ENCODE peak calls at places on chromosomes 16 and 17, in five cellular contexts. One of them, this sample, is unnamed.
A peak's percentile ranks its signal among the peaks of the same experiment; 100 is the strongest.

GRCh38 chr17:64413505-64413904 is 22.8 kb upstream of the PECAM1 start:
- DNase-seq in stimulated activated CD4-positive, alpha-beta T cell treated with anti-CD3 and anti-CD28 coated beads, Interleukin-1b, Interleukin-23, amount 100 ng/mL, for 48 hours: no peak
- DNase-seq in cardiac muscle cell: no peak
- DNase-seq in neural crest cell: no peak
- DNase-seq in mucosa of gallbladder: no peak
- DNase-seq in this sample: no peak

GRCh38 chr17:62809656-62810055 is 1.5 kb upstream of the MARCHF10 start:
- DNase-seq in stimulated activated CD4-positive, alpha-beta T cell treated with anti-CD3 and anti-CD28 coated beads, Interleukin-1b, Interleukin-23, amount 100 ng/mL, for 48 hours: no peak
- DNase-seq in cardiac muscle cell: peak; percentile 23
- DNase-seq in neural crest cell: no peak
- DNase-seq in mucosa of gallbladder: no peak
- DNase-seq in this sample: no peak

GRCh38 chr17:3750926-3751325 is 27.2 kb downstream of the HASPIN start:
- DNase-seq in stimulated activated CD4-positive, alpha-beta T cell treated with anti-CD3 and anti-CD28 coated beads, Interleukin-1b, Interleukin-23, amount 100 ng/mL, for 48 hours: no peak
- DNase-seq in cardiac muscle cell: no peak
- DNase-seq in neural crest cell: no peak
- DNase-seq in mucosa of gallbladder: no peak
- DNase-seq in this sample: no peak

GRCh38 chr16:28604186-28604565 is 5.7 kb downstream of the SULT1A1 start:
- DNase-seq in stimulated activated CD4-positive, alpha-beta T cell treated with anti-CD3 and anti-CD28 coated beads, Interleukin-1b, Interleukin-23, amount 100 ng/mL, for 48 hours: no peak
- DNase-seq in cardiac muscle cell: no peak
- DNase-seq in neural crest cell: no peak
- DNase-seq in mucosa of gallbladder: no peak
- DNase-seq in this sample: no peak

GRCh38 chr17:12510535-12510934 is 155.2 kb upstream of the MYOCD start:
- DNase-seq in stimulated activated CD4-positive, alpha-beta T cell treated with anti-CD3 and anti-CD28 coated beads, Interleukin-1b, Interleukin-23, amount 100 ng/mL, for 48 hours: no peak
- DNase-seq in cardiac muscle cell: no peak
- DNase-seq in neural crest cell: no peak
- DNase-seq in mucosa of gallbladder: no peak
- DNase-seq in this sample: no peak

GRCh38 chr17:62109378-62109902 is 44.4 kb upstream of the MED13 start:
- DNase-seq in stimulated activated CD4-positive, alpha-beta T cell treated with anti-CD3 and anti-CD28 coated beads, Interleukin-1b, Interleukin-23, amount 100 ng/mL, for 48 hours: peak; percentile 78
- DNase-seq in cardiac muscle cell: peak; percentile 65
- DNase-seq in neural crest cell: peak; percentile 8
- DNase-seq in mucosa of gallbladder: peak; percentile 79
- DNase-seq in this sample: peak; percentile 76

GRCh38 chr17:78184868-78185267 is 2.0 kb downstream of the TK1 start:
- DNase-seq in stimulated activated CD4-positive, alpha-beta T cell treated with anti-CD3 and anti-CD28 coated beads, Interleukin-1b, Interleukin-23, amount 100 ng/mL, for 48 hours: no peak
- DNase-seq in cardiac muscle cell: no peak
- DNase-seq in neural crest cell: no peak
- DNase-seq in mucosa of gallbladder: no peak
- DNase-seq in this sample: no peak

GRCh38 chr16:30546115-30546514 is 11.5 kb upstream of the ZNF747 start:
- DNase-seq in stimulated activated CD4-positive, alpha-beta T cell treated with anti-CD3 and anti-CD28 coated beads, Interleukin-1b, Interleukin-23, amount 100 ng/mL, for 48 hours: no peak
- DNase-seq in cardiac muscle cell: no peak
- DNase-seq in neural crest cell: no peak
- DNase-seq in mucosa of gallbladder: no peak
- DNase-seq in this sample: no peak

GRCh38 chr16:53258809-53259208 is 175.5 kb upstream of the RBL2 start:
- DNase-seq in stimulated activated CD4-positive, alpha-beta T cell treated with anti-CD3 and anti-CD28 coated beads, Interleukin-1b, Interleukin-23, amount 100 ng/mL, for 48 hours: no peak
- DNase-seq in cardiac muscle cell: no peak
- DNase-seq in neural crest cell: no peak
- DNase-seq in mucosa of gallbladder: no peak
- DNase-seq in this sample: no peak

GRCh38 chr17:39916918-39917317 is 1.5 kb downstream of the GSDMB start:
- DNase-seq in stimulated activated CD4-positive, alpha-beta T cell treated with anti-CD3 and anti-CD28 coated beads, Interleukin-1b, Interleukin-23, amount 100 ng/mL, for 48 hours: no peak
- DNase-seq in cardiac muscle cell: peak; percentile 15
- DNase-seq in neural crest cell: no peak
- DNase-seq in mucosa of gallbladder: no peak
- DNase-seq in this sample: no peak

This sample was measured in glutamatergic neuron.